ENCODE peak calls at places on chromosome 18, in six cellular contexts. F, T, W, B, E and P are unnamed samples.
A peak's percentile ranks its signal among the peaks of the same experiment; 100 is the strongest.

GRCh38 chr18:79379931-79380815 is 15.6 kb upstream of the NFATC1 start:
- DNase-seq in W (no peak), F (no peak), B (no peak), E (no peak), T (no peak), P (no peak)

GRCh38 chr18:52337286-52337685 is 2.7 kb upstream of the DCC start:
- DNase-seq in T (no peak), B (no peak), W (no peak), E (peak; percentile 1), F (no peak), P (no peak)

GRCh38 chr18:61893304-61893970 is 630 bp upstream of the RNF152 start:
- DNase-seq in E (no peak), W (peak; percentile 77), T (peak; percentile 68), B (peak; percentile 39), F (no peak), P (peak; percentile 48)

GRCh38 chr18:33833847-33834246 is 255.8 kb downstream of the ASXL3 start:
- DNase-seq in T (no peak), F (no peak), E (no peak), B (no peak), W (no peak), P (no peak)

GRCh38 chr18:10424576-10425314 is 29.7 kb upstream of the APCDD1 start:
- DNase-seq in W (no peak), F (no peak), B (no peak), T (no peak), E (no peak), P (no peak)

GRCh38 chr18:63137999-63138448 is 181.5 kb downstream of the BCL2 start:
- DNase-seq in T (peak; percentile 85), F (no peak), W (no peak), B (no peak), E (no peak), P (no peak)

GRCh38 chr18:33116376-33116775 is 324.1 kb downstream of the CCDC178 start:
- DNase-seq in T (peak; percentile 87), E (peak; percentile 3), B (no peak), W (no peak), F (no peak), P (no peak)

GRCh38 chr18:62986490-62986889 is 271.1 kb downstream of the PHLPP1 start:
- DNase-seq in E (no peak), B (no peak), W (no peak), T (no peak), F (no peak), P (no peak)

GRCh38 chr18:45785015-45785597 is 40.4 kb upstream of the SIGLEC15 start:
- DNase-seq in B (no peak), W (no peak), F (no peak), T (no peak), E (no peak), P (no peak)

GRCh38 chr18:68152770-68153169 is 562.1 kb downstream of the TMX3 start:
- DNase-seq in W (peak; percentile 60), E (peak; percentile 24), F (peak; percentile 1), B (no peak), T (no peak), P (peak; percentile 73)

GRCh38 chr18:68215931-68216330 is 499.0 kb downstream of the TMX3 start:
- DNase-seq in T (no peak), F (no peak), E (no peak), W (no peak), B (no peak), P (no peak)

GRCh38 chr18:13558790-13559189 is 167.6 kb downstream of the FAM210A start:
- DNase-seq in B (no peak), W (no peak), T (no peak), E (no peak), F (no peak), P (no peak)

GRCh38 chr18:54086863-54087262 is 137.6 kb downstream of the MBD2 start:
- DNase-seq in E (no peak), T (no peak), F (no peak), W (no peak), B (no peak), P (no peak)

GRCh38 chr18:58314284-58314683 is 270.3 kb downstream of the NEDD4L start:
- DNase-seq in W (no peak), T (peak; percentile 36), F (peak; percentile 65), B (no peak), E (peak; percentile 27), P (no peak)

GRCh38 chr18:55275042-55275897 is 312.7 kb downstream of the TCF4 start:
- DNase-seq in T (peak; percentile 28), E (peak; percentile 23), W (no peak), F (no peak), B (no peak), P (no peak)

GRCh38 chr18:3015203-3015590 is 2.3 kb upstream of the LPIN2 start:
- DNase-seq in F (peak; percentile 69), E (peak; percentile 52), T (peak; percentile 93), W (no peak), B (peak; percentile 39), P (no peak)

GRCh38 chr18:8373486-8373885 is 235.8 kb upstream of the RAB12 start:
- DNase-seq in W (no peak), E (no peak), F (no peak), B (no peak), T (no peak), P (no peak)

GRCh38 chr18:2197945-2198344 is 373.4 kb downstream of the METTL4 start:
- DNase-seq in E (no peak), T (peak; percentile 17), F (no peak), W (no peak), B (no peak), P (no peak)

GRCh38 chr18:3186678-3187658 is 32.8 kb downstream of the MYOM1 start:
- DNase-seq in F (peak; percentile 59), B (peak; percentile 36), T (no peak), W (no peak), E (peak; percentile 22), P (no peak)

GRCh38 chr18:7572837-7573236 is 5.7 kb downstream of the PTPRM start:
- DNase-seq in F (no peak), T (peak; percentile 42), E (no peak), W (no peak), B (no peak), P (no peak)

GRCh38 chr18:13809025-13809384 is 14.9 kb upstream of the MC5R start:
- DNase-seq in W (no peak), E (no peak), B (no peak), T (no peak), F (no peak), P (no peak)

GRCh38 chr18:65235966-65236634 is 514.7 kb upstream of the CDH7 start:
- DNase-seq in W (no peak), F (no peak), B (no peak), T (no peak), E (no peak), P (no peak)

GRCh38 chr18:38007931-38008330 is 442.3 kb upstream of the CELF4 start:
- DNase-seq in W (no peak), F (no peak), T (no peak), E (no peak), B (no peak), P (no peak)

GRCh38 chr18:3998698-3999333 is 456.3 kb downstream of the DLGAP1 start:
- DNase-seq in E (peak; percentile 70), T (peak; percentile 61), F (peak; percentile 14), B (peak; percentile 20), W (no peak), P (no peak)

GRCh38 chr18:22831441-22831904 is 101.7 kb upstream of the RBBP8 start:
- DNase-seq in F (peak; percentile 36), W (no peak), E (peak; percentile 31), T (no peak), B (no peak), P (no peak)

GRCh38 chr18:8526316-8526715 is 82.9 kb upstream of the RAB12 start:
- DNase-seq in F (no peak), W (no peak), B (no peak), T (no peak), E (no peak), P (no peak)

GRCh38 chr18:25345432-25345831 is 6.5 kb downstream of the ZNF521 start:
- DNase-seq in F (no peak), E (no peak), B (no peak), W (no peak), T (no peak), P (no peak)

GRCh38 chr18:48422947-48423378 is 13.8 kb upstream of the ZBTB7C start:
- DNase-seq in T (no peak), B (no peak), E (no peak), W (peak; percentile 73), F (no peak), P (peak; percentile 45)
- TF ChIP-seq MAX in T (no peak), B (no peak), E (no peak), W (peak; percentile 85), F (no peak), P (peak; percentile 22)

DNA sequence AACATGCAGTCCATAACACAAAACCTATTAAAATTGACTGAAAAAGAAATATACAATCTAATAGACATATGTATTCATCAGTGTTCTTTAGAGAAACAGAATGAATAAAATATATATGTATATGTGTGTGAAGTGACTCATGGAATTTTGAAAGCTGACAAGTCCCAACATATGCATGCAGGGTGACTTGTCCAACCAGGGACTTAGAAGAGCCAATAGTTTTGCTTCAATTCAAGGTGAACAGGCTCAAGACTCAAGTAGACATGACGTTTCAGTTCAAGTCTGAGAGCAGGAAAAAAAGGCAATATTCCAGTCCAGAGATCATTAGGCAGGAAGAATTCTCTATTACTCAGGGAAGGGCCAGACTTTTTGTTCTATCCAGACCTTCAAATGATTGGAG is 271.2 kb upstream of the SETBP1 start:
- DNase-seq in T (no peak), B (no peak), W (no peak), E (no peak), F (no peak), P (no peak)
- TF ChIP-seq JUN in T (no peak), B (no peak), W (no peak), E (no peak), F (no peak), P (no peak)

DNA sequence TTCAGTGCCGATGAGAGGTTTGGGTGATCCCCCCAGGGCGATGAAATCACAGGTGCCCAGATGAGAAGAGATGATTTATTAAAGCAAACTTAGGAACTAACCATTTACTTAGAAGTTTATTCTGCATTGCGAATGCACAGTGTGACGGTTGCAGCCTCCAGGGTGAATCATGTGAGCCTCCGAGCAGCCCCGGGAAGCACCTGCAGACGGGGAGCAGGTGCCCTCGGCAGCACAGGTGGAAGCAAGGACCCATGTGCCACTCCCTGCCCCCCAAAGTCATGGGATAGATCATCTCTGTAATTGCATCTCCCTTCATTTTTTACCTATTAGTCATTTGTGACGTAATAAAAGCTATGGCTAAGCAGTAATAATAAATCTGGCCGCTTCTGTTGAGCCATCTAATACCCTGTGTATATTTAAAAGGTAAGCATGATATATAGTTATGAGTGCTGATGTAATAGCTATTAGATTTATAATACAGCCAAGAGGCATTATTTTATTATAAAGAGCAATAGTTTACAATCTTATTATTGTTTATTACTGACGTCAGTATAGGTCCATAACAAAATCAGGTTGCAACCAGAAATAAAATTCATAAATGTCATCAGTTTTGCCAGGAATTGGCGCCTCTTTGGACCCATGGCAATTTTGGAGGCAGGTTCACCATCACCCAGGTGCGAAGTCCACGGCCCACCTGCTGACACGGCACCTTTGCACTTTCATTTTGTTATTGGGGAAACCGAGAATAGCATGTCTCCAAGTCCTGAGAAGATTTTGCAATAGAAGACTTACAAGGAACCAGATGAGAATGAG is 97.1 kb downstream of the PTGR3 start:
- DNase-seq in E (no peak), T (no peak), F (no peak), B (no peak), W (peak; percentile 29), P (no peak)
- TF ChIP-seq MAX in E (no peak), T (no peak), F (no peak), B (no peak), W (no peak), P (no peak)

DNA sequence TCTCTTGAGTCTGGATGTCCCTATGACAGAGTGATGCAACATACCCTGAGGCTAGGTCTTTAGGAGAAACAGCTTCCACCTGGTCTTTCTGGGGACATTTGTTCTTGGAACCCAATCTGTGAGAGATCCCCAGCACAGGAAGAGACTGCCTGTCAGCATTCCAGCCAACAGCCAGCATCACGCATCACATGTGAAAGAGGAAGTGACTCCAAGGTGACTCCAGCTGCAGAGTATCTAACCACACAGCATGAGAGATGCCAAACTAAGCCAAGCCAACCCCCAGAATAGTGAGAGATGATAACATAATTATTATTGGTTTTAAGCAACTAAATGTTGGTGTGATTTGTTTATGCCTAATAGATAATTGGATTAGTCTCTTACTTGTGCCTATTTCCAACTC is 35.7 kb downstream of the C18orf63 start:
- DNase-seq in E (no peak), F (no peak), W (no peak), T (peak; percentile 16), B (no peak), P (no peak)
- TF ChIP-seq JUN in E (no peak), F (no peak), W (no peak), T (peak; percentile 22), B (no peak), P (no peak)